ENCODE peak calls at places on chromosome 9, in ten cellular contexts. O is left ventricle myocardium inferior, M is fibroblast of lung, A is SK-N-SH, V is cardiac muscle cell, T is uterus, R is PC-9, C is AG04450, F is heart right ventricle, Z is H9. G is an unnamed sample.

GRCh38 chr9:20479419-20480155 is 142.7 kb downstream of the MLLT3 start:
- DNase-seq in O (no peak), M (no peak), A (no peak), V (peak; percentile 42), T (no peak), R (no peak), C (no peak), F (no peak), Z (no peak), G (no peak)

GRCh38 chr9:96376926-96377874 is 6.3 kb downstream of the SLC35D2 start:
- DNase-seq in O (no peak), M (peak; percentile 87), A (no peak), V (peak; percentile 68), T (no peak), R (peak; percentile 46), C (no peak), F (no peak), Z (no peak), G (no peak)

GRCh38 chr9:35481347-35481975 is 8.4 kb upstream of the RUSC2 start:
- DNase-seq in O (no peak), M (peak; percentile 43), A (peak; percentile 37), V (peak; percentile 87), T (peak; percentile 26), R (peak; percentile 57), C (peak; percentile 52), F (peak; percentile 51), Z (peak; percentile 49), G (peak; percentile 51)

GRCh38 chr9:34252670-34253459 is 74.0 kb downstream of the UBAP1 start:
- DNase-seq in O (peak; percentile 61), M (peak; percentile 72), A (peak; percentile 72), V (peak; percentile 62), T (peak; percentile 64), R (peak; percentile 56), C (no peak), F (peak; percentile 78), Z (peak; percentile 79), G (peak; percentile 75)

GRCh38 chr9:6739218-6739617 is 18.6 kb upstream of the KDM4C start:
- DNase-seq in O (no peak), M (peak; percentile 11), A (peak; percentile 33), V (peak; percentile 33), T (no peak), R (no peak), C (no peak), F (no peak), Z (no peak), G (no peak)

GRCh38 chr9:83330207-83331196 is 207.7 kb downstream of the FRMD3 start:
- DNase-seq in O (no peak), M (no peak), A (no peak), V (no peak), T (no peak), R (no peak), C (no peak), F (no peak), Z (no peak), G (no peak)

GRCh38 chr9:37839491-37840461 is 39.2 kb downstream of the DCAF10 start:
- DNase-seq in O (no peak), M (peak; percentile 12), A (peak; percentile 17), V (peak; percentile 61), T (no peak), R (no peak), C (no peak), F (no peak), Z (no peak), G (no peak)

GRCh38 chr9:76459691-76460635 is 981 bp downstream of the GCNT1 start:
- DNase-seq in O (peak; percentile 24), M (peak; percentile 74), A (peak; percentile 21), V (peak; percentile 67), T (peak; percentile 62), R (peak; percentile 53), C (no peak), F (peak; percentile 11), Z (peak; percentile 54), G (peak; percentile 57)

GRCh38 chr9:2230362-2230761 is 215.2 kb downstream of the SMARCA2 start:
- DNase-seq in O (no peak), M (no peak), A (no peak), V (no peak), T (no peak), R (no peak), C (no peak), F (no peak), Z (no peak), G (no peak)

GRCh38 chr9:111036946-111037743 is 1.1 kb downstream of the LPAR1 start:
- DNase-seq in O (no peak), M (peak; percentile 54), A (peak; percentile 17), V (peak; percentile 57), T (peak; percentile 25), R (no peak), C (no peak), F (no peak), Z (no peak), G (no peak)

GRCh38 chr9:116137581-116137980 is 16.0 kb upstream of the PAPPA start:
- DNase-seq in O (no peak), M (no peak), A (no peak), V (no peak), T (no peak), R (no peak), C (no peak), F (no peak), Z (no peak), G (no peak)

GRCh38 chr9:133682961-133683493 is 46.9 kb downstream of the DBH start:
- DNase-seq in O (peak; percentile 53), M (no peak), A (no peak), V (no peak), T (no peak), R (no peak), C (no peak), F (no peak), Z (no peak), G (no peak)

DNA sequence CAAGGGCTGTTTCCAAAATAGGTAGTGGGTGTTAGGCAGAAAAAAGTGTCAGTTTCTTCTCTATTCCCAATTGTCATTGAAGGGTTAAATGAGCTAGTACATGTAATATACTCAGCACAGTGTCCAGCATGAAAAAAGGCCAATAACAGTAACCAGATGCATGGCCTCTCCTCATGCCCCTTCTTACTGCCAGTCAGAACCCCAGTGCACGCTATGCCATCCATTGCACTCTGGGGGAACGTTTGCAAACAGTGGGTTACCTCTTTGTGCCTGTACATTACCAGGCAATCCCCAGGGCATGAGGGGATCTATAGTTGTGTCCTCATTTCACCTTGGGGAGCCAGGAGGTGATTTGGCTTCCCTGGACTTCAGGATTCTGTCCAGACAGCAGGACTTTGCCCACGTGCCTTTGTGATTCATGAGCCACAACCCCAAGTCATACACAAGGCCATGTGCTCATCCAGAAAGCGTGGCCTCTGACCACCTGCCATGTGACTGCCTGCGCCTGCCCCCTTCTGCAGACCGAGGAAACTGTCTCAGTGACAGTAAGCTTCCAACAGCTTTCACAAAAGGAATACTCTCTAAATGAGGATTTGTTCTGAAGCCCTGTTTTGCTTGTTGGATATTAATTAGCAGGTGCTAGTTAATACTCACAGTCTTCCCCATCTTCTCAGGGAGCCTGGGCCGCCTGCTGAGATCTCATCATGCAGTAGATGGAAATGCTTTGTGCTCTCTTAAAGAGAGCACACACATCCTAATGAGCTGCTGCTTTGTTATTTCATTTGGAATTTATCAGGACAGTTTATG is 36.8 kb upstream of the ANGPTL2 start:
- DNase-seq in O (no peak), M (peak; percentile 92), A (peak; percentile 41), V (peak; percentile 66), T (peak; percentile 74), R (no peak), C (peak; percentile 60), F (peak; percentile 65), Z (peak; percentile 60), G (peak; percentile 93)
- TF ChIP-seq CTCF in O (peak; percentile 35), M (peak; percentile 44), A (peak; percentile 16), V (no peak), T (no peak), R (no peak), C (peak; percentile 41), F (peak; percentile 22), Z (peak; percentile 58), G (peak; percentile 75)

GRCh38 chr9:101270325-101270701 is 114.5 kb downstream of the BAAT start:
- DNase-seq in O (no peak), M (no peak), A (no peak), V (no peak), T (no peak), R (no peak), C (no peak), F (no peak), Z (no peak), G (no peak)

GRCh38 chr9:101274971-101275670 is 109.7 kb downstream of the BAAT start:
- DNase-seq in O (no peak), M (no peak), A (no peak), V (no peak), T (no peak), R (no peak), C (no peak), F (no peak), Z (no peak), G (peak; percentile 87)

GRCh38 chr9:101268426-101268825 is 116.4 kb downstream of the BAAT start:
- DNase-seq in O (no peak), M (no peak), A (no peak), V (no peak), T (no peak), R (no peak), C (no peak), F (no peak), Z (no peak), G (peak; percentile 25)

GRCh38 chr9:101269596-101270324 is 115.0 kb downstream of the BAAT start:
- DNase-seq in O (no peak), M (no peak), A (no peak), V (no peak), T (no peak), R (no peak), C (no peak), F (no peak), Z (peak; percentile 25), G (peak; percentile 19)

GRCh38 chr9:101271102-101271501 is 113.7 kb downstream of the BAAT start:
- DNase-seq in O (no peak), M (no peak), A (no peak), V (no peak), T (no peak), R (no peak), C (no peak), F (no peak), Z (no peak), G (no peak)
- H3K9me3 ChIP-seq in O (no peaks in the 10 kb centered on the region), M (no peaks in the 10 kb centered on the region), A (no peaks in the 10 kb centered on the region), V (no peaks in the 10 kb centered on the region), T (no peaks in the 10 kb centered on the region), R (no peaks in the 10 kb centered on the region), C (no peaks in the 10 kb centered on the region), F (no peaks in the 10 kb centered on the region), Z (no peaks in the 10 kb centered on the region), G (no peaks in the 10 kb centered on the region)

GRCh38 chr9:126985870-126986498 is 71.4 kb downstream of the RALGPS1 start:
- DNase-seq in O (peak; percentile 70), M (peak; percentile 85), A (no peak), V (peak; percentile 90), T (no peak), R (peak; percentile 92), C (no peak), F (peak; percentile 61), Z (no peak), G (no peak)
- TF ChIP-seq CTCF in O (no peak), M (no peak), A (no peak), V (no peak), T (no peak), R (no peak), C (no peak), F (no peak), Z (no peak), G (no peak)

DNA sequence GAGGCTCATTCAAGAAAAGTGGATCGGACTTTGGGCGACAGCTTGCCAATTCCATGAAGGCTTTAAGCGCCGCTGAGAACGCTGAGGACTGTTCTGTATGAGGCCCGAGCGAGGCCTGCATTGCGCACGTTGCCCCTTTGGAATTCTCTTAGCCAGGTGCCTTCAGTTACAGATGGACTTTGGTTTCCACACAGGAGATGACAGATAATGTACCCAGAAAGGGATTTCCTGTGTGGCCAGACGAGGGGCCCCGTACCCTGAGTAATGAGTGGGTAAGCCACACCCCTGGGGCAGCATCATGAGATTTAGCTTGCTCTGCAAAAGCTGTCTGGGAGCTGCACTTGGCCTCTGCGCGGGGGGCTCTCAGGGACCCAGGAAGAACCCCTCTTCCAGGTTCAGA is 179.9 kb downstream of the OLFM1 start:
- DNase-seq in O (no peak), M (no peak), A (no peak), V (no peak), T (no peak), R (no peak), C (no peak), F (no peak), Z (no peak), G (no peak)
- H3K9me3 ChIP-seq in O (no peaks in the 10 kb centered on the region), M (peaks cover 2% of the 10 kb centered on the region), A (no peaks in the 10 kb centered on the region), V (no peaks in the 10 kb centered on the region), T (no peaks in the 10 kb centered on the region), R (peaks cover 2% of the 10 kb centered on the region), C (peaks cover 88% of the 10 kb centered on the region), F (no peaks in the 10 kb centered on the region), Z (no peaks in the 10 kb centered on the region), G (no peaks in the 10 kb centered on the region)